ENCODE peak calls at places on chromosome 13, in seven cellular contexts. One of them, this sample, is unnamed. For H3K4me1, the result is how much of the 10 kb centered on the place peaks cover.

GRCh38 chr13:64446372-64446771 is 2783.8 kb downstream of the PCDH9 start:
- DNase-seq in stomach: no peak
- DNase-seq in OCI-LY7: no peak
- DNase-seq in DND-41: no peak
- DNase-seq in PC-3: peak
- DNase-seq in thoracic aorta: no peak
- DNase-seq in colonic mucosa: no peak
- DNase-seq in this sample: no peak

GRCh38 chr13:56332671-56333070 is 808.0 kb upstream of the PRR20A start:
- DNase-seq in stomach: no peak
- DNase-seq in OCI-LY7: no peak
- DNase-seq in DND-41: no peak
- DNase-seq in PC-3: no peak
- DNase-seq in thoracic aorta: no peak
- DNase-seq in colonic mucosa: no peak
- DNase-seq in this sample: no peak

GRCh38 chr13:33112745-33113144 is 96.5 kb downstream of the KL start:
- DNase-seq in stomach: no peak
- DNase-seq in OCI-LY7: no peak
- DNase-seq in DND-41: no peak
- DNase-seq in PC-3: no peak
- DNase-seq in thoracic aorta: no peak
- DNase-seq in colonic mucosa: no peak
- DNase-seq in this sample: no peak

GRCh38 chr13:51818771-51819511 is 15.0 kb upstream of the DHRS12 start:
- DNase-seq in stomach: peak
- DNase-seq in OCI-LY7: no peak
- DNase-seq in DND-41: no peak
- DNase-seq in PC-3: no peak
- DNase-seq in thoracic aorta: no peak
- DNase-seq in colonic mucosa: no peak
- DNase-seq in this sample: no peak

GRCh38 chr13:27359203-27359821 is 65.1 kb upstream of the GTF3A start:
- DNase-seq in stomach: peak
- DNase-seq in OCI-LY7: peak
- DNase-seq in DND-41: peak
- DNase-seq in PC-3: peak
- DNase-seq in thoracic aorta: no peak
- DNase-seq in colonic mucosa: peak
- DNase-seq in this sample: peak

GRCh38 chr13:46392967-46393366 is 5.9 kb upstream of the RUBCNL start:
- DNase-seq in stomach: no peak
- DNase-seq in OCI-LY7: peak
- DNase-seq in DND-41: peak
- DNase-seq in PC-3: peak
- DNase-seq in thoracic aorta: no peak
- DNase-seq in colonic mucosa: no peak
- DNase-seq in this sample: no peak

GRCh38 chr13:36819811-36820140 is 754 bp downstream of the RFXAP start:
- DNase-seq in stomach: no peak
- DNase-seq in OCI-LY7: no peak
- DNase-seq in DND-41: peak
- DNase-seq in PC-3: peak
- DNase-seq in thoracic aorta: no peak
- DNase-seq in colonic mucosa: no peak
- DNase-seq in this sample: peak

GRCh38 chr13:106874308-106874707 is 306.4 kb upstream of the ARGLU1 start:
- DNase-seq in stomach: no peak
- DNase-seq in OCI-LY7: no peak
- DNase-seq in DND-41: no peak
- DNase-seq in PC-3: no peak
- DNase-seq in thoracic aorta: no peak
- DNase-seq in colonic mucosa: no peak
- DNase-seq in this sample: no peak

GRCh38 chr13:72384879-72385278 is 342.6 kb downstream of the MZT1 start:
- DNase-seq in stomach: no peak
- DNase-seq in OCI-LY7: no peak
- DNase-seq in DND-41: no peak
- DNase-seq in PC-3: peak
- DNase-seq in thoracic aorta: no peak
- DNase-seq in colonic mucosa: no peak
- DNase-seq in this sample: peak

GRCh38 chr13:92806215-92806614 is 420.4 kb upstream of the GPC6 start:
- DNase-seq in stomach: no peak
- DNase-seq in OCI-LY7: peak
- DNase-seq in DND-41: peak
- DNase-seq in PC-3: peak
- DNase-seq in thoracic aorta: no peak
- DNase-seq in colonic mucosa: peak
- DNase-seq in this sample: peak

GRCh38 chr13:24865158-24865557 is 101.2 kb downstream of the RNF17 start:
- DNase-seq in stomach: no peak
- DNase-seq in OCI-LY7: peak
- DNase-seq in DND-41: no peak
- DNase-seq in PC-3: peak
- DNase-seq in thoracic aorta: no peak
- DNase-seq in colonic mucosa: no peak
- DNase-seq in this sample: no peak

GRCh38 chr13:50309872-50310594 is 294.8 kb downstream of the KCNRG start:
- DNase-seq in stomach: no peak
- DNase-seq in OCI-LY7: no peak
- DNase-seq in DND-41: peak
- DNase-seq in PC-3: no peak
- DNase-seq in thoracic aorta: no peak
- DNase-seq in colonic mucosa: no peak
- DNase-seq in this sample: no peak

GRCh38 chr13:79405501-79405830 is 589 bp downstream of the RBM26 start:
- DNase-seq in stomach: no peak
- DNase-seq in OCI-LY7: no peak
- DNase-seq in DND-41: no peak
- DNase-seq in PC-3: no peak
- DNase-seq in thoracic aorta: no peak
- DNase-seq in colonic mucosa: peak
- DNase-seq in this sample: no peak

GRCh38 chr13:60226507-60226906 is 62.8 kb upstream of the DIAPH3 start:
- DNase-seq in stomach: no peak
- DNase-seq in OCI-LY7: peak
- DNase-seq in DND-41: no peak
- DNase-seq in PC-3: peak
- DNase-seq in thoracic aorta: no peak
- DNase-seq in colonic mucosa: no peak
- DNase-seq in this sample: peak

GRCh38 chr13:19984430-19985218 is 26.1 kb downstream of the ZMYM2 start:
- DNase-seq in stomach: no peak
- DNase-seq in OCI-LY7: peak
- DNase-seq in DND-41: no peak
- DNase-seq in PC-3: peak
- DNase-seq in thoracic aorta: no peak
- DNase-seq in colonic mucosa: no peak
- DNase-seq in this sample: no peak

GRCh38 chr13:74675185-74675584 is 541.0 kb upstream of the KLF12 start:
- DNase-seq in stomach: no peak
- DNase-seq in OCI-LY7: no peak
- DNase-seq in DND-41: no peak
- DNase-seq in PC-3: no peak
- DNase-seq in thoracic aorta: no peak
- DNase-seq in colonic mucosa: no peak
- DNase-seq in this sample: no peak

GRCh38 chr13:102141625-102142472 is 260.0 kb downstream of the FGF14 start:
- DNase-seq in stomach: no peak
- DNase-seq in OCI-LY7: peak
- DNase-seq in DND-41: no peak
- DNase-seq in PC-3: peak
- DNase-seq in thoracic aorta: no peak
- DNase-seq in colonic mucosa: no peak
- DNase-seq in this sample: no peak

GRCh38 chr13:44270153-44270552 is 103.5 kb upstream of the SERP2 start:
- DNase-seq in stomach: no peak
- DNase-seq in OCI-LY7: no peak
- DNase-seq in DND-41: no peak
- DNase-seq in PC-3: no peak
- DNase-seq in thoracic aorta: no peak
- DNase-seq in colonic mucosa: no peak
- DNase-seq in this sample: no peak

GRCh38 chr13:44268965-44269364 is 104.7 kb upstream of the SERP2 start:
- DNase-seq in stomach: no peak
- DNase-seq in OCI-LY7: no peak
- DNase-seq in DND-41: no peak
- DNase-seq in PC-3: no peak
- DNase-seq in thoracic aorta: no peak
- DNase-seq in colonic mucosa: no peak
- DNase-seq in this sample: no peak

GRCh38 chr13:44272692-44273091 is 100.9 kb upstream of the SERP2 start:
- DNase-seq in stomach: no peak
- DNase-seq in OCI-LY7: no peak
- DNase-seq in DND-41: no peak
- DNase-seq in PC-3: no peak
- DNase-seq in thoracic aorta: no peak
- DNase-seq in colonic mucosa: no peak
- DNase-seq in this sample: no peak

GRCh38 chr13:44271915-44272341 is 101.7 kb upstream of the SERP2 start:
- DNase-seq in stomach: no peak
- DNase-seq in OCI-LY7: no peak
- DNase-seq in DND-41: no peak
- DNase-seq in PC-3: no peak
- DNase-seq in thoracic aorta: no peak
- DNase-seq in colonic mucosa: no peak
- DNase-seq in this sample: peak

GRCh38 chr13:44271031-44271433 is 102.6 kb upstream of the SERP2 start:
- DNase-seq in stomach: no peak
- DNase-seq in OCI-LY7: no peak
- DNase-seq in DND-41: no peak
- DNase-seq in PC-3: peak
- DNase-seq in thoracic aorta: no peak
- DNase-seq in colonic mucosa: no peak
- DNase-seq in this sample: no peak
- H3K4me1 ChIP-seq in stomach: under half
- H3K4me1 ChIP-seq in OCI-LY7: half or more
- H3K4me1 ChIP-seq in DND-41: under half
- H3K4me1 ChIP-seq in PC-3: half or more
- H3K4me1 ChIP-seq in thoracic aorta: under half
- H3K4me1 ChIP-seq in colonic mucosa: under half
- H3K4me1 ChIP-seq in this sample: under half

DNA sequence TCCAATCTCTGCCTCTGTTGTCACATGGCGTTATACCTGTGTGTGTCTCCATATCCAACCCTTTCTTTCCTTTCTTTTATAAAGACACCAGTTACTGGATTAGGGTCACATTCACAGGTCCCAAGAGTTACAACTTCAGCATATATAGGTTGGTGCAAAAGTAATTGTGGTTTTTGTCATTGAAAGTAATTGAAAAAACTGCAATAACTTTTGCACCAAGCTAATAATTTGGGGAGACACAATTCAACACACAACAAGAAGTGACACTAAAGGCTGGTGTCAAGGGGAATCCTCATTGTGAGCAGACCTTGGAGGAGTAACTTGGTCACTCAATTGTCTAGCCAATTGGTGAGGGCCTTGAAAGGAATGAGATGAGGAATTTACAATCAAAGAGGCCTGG is 1366.1 kb downstream of the PCDH9 start:
- DNase-seq in stomach: no peak
- DNase-seq in OCI-LY7: no peak
- DNase-seq in DND-41: no peak
- DNase-seq in PC-3: no peak
- DNase-seq in thoracic aorta: no peak
- DNase-seq in colonic mucosa: no peak
- DNase-seq in this sample: no peak
- H3K4me3 ChIP-seq in stomach: no peak
- H3K4me3 ChIP-seq in OCI-LY7: no peak
- H3K4me3 ChIP-seq in DND-41: no peak
- H3K4me3 ChIP-seq in PC-3: no peak
- H3K4me3 ChIP-seq in thoracic aorta: no peak
- H3K4me3 ChIP-seq in colonic mucosa: no peak
- H3K4me3 ChIP-seq in this sample: no peak

GRCh38 chr13:48508001-48508400 is 24.9 kb downstream of the RCBTB2 start:
- DNase-seq in stomach: no peak
- DNase-seq in OCI-LY7: no peak
- DNase-seq in DND-41: no peak
- DNase-seq in PC-3: no peak
- DNase-seq in thoracic aorta: no peak
- DNase-seq in colonic mucosa: no peak
- DNase-seq in this sample: no peak
- H3K4me1 ChIP-seq in stomach: under half
- H3K4me1 ChIP-seq in OCI-LY7: under half
- H3K4me1 ChIP-seq in DND-41: half or more
- H3K4me1 ChIP-seq in PC-3: under half
- H3K4me1 ChIP-seq in thoracic aorta: under half
- H3K4me1 ChIP-seq in colonic mucosa: under half
- H3K4me1 ChIP-seq in this sample: under half

GRCh38 chr13:97142452-97142851 is 79.7 kb upstream of the MBNL2 start:
- DNase-seq in stomach: no peak
- DNase-seq in OCI-LY7: no peak
- DNase-seq in DND-41: no peak
- DNase-seq in PC-3: no peak
- DNase-seq in thoracic aorta: no peak
- DNase-seq in colonic mucosa: peak
- DNase-seq in this sample: peak
- H3K4me3 ChIP-seq in stomach: no peak
- H3K4me3 ChIP-seq in OCI-LY7: no peak
- H3K4me3 ChIP-seq in DND-41: no peak
- H3K4me3 ChIP-seq in PC-3: no peak
- H3K4me3 ChIP-seq in thoracic aorta: no peak
- H3K4me3 ChIP-seq in colonic mucosa: peak
- H3K4me3 ChIP-seq in this sample: no peak

GRCh38 chr13:99658266-99658991 is 157.2 kb downstream of the TM9SF2 start:
- DNase-seq in stomach: peak
- DNase-seq in OCI-LY7: no peak
- DNase-seq in DND-41: peak
- DNase-seq in PC-3: peak
- DNase-seq in thoracic aorta: no peak
- DNase-seq in colonic mucosa: peak
- DNase-seq in this sample: no peak
- H3K4me1 ChIP-seq in stomach: under half
- H3K4me1 ChIP-seq in OCI-LY7: under half
- H3K4me1 ChIP-seq in DND-41: under half
- H3K4me1 ChIP-seq in PC-3: under half
- H3K4me1 ChIP-seq in thoracic aorta: under half
- H3K4me1 ChIP-seq in colonic mucosa: under half
- H3K4me1 ChIP-seq in this sample: under half

GRCh38 chr13:38210928-38211596 is 138.6 kb upstream of the UFM1 start:
- DNase-seq in stomach: no peak
- DNase-seq in OCI-LY7: no peak
- DNase-seq in DND-41: no peak
- DNase-seq in PC-3: no peak
- DNase-seq in thoracic aorta: no peak
- DNase-seq in colonic mucosa: no peak
- DNase-seq in this sample: no peak
- H3K4me3 ChIP-seq in stomach: no peak
- H3K4me3 ChIP-seq in OCI-LY7: no peak
- H3K4me3 ChIP-seq in DND-41: no peak
- H3K4me3 ChIP-seq in PC-3: no peak
- H3K4me3 ChIP-seq in thoracic aorta: no peak
- H3K4me3 ChIP-seq in colonic mucosa: no peak
- H3K4me3 ChIP-seq in this sample: no peak

DNA sequence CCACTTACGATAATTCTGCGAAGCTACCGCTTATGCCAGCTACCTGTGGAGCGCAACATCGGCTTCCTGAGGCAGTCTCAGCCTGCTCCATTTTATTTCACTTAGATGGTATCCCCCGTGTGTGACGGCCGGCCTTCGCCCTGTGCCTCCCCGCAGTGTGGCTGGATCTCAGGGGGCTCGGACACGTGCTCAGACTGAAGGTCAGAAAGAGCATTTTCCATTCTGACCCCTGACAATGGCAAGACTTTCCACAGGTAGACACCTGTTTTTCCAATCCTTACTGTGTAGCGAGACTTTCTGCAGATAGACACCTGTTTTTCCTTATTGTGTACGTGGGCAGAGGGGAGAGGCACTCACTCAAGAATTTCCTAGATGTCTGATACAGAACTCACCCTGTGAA is 52.7 kb downstream of the ATP11A start:
- DNase-seq in stomach: no peak
- DNase-seq in OCI-LY7: no peak
- DNase-seq in DND-41: no peak
- DNase-seq in PC-3: no peak
- DNase-seq in thoracic aorta: no peak
- DNase-seq in colonic mucosa: no peak
- DNase-seq in this sample: no peak
- H3K4me1 ChIP-seq in stomach: under half
- H3K4me1 ChIP-seq in OCI-LY7: under half
- H3K4me1 ChIP-seq in DND-41: under half
- H3K4me1 ChIP-seq in PC-3: under half
- H3K4me1 ChIP-seq in thoracic aorta: under half
- H3K4me1 ChIP-seq in colonic mucosa: under half
- H3K4me1 ChIP-seq in this sample: under half